ENCODE peak calls at places on chromosome 4, in eight cellular contexts. A, W, T, L, X, D, K and S are unnamed samples.

GRCh38 chr4:42391981-42392380 is 5.3 kb upstream of the SHISA3 start:
- DNase-seq in A (no peak), W (no peak), T (no peak), L (peak; percentile 25), X (no peak), D (no peak), K (no peak), S (peak; percentile 85)

GRCh38 chr4:106854970-106855369 is 181.1 kb downstream of the DKK2 start:
- DNase-seq in A (no peak), W (no peak), T (no peak), L (no peak), X (peak; percentile 0), D (no peak), K (no peak), S (no peak)

GRCh38 chr4:136395212-136395722 is 1137.0 kb downstream of the PCDH18 start:
- DNase-seq in A (no peak), W (peak; percentile 35), T (no peak), L (peak; percentile 11), X (no peak), D (no peak), K (peak; percentile 47), S (no peak)

GRCh38 chr4:75345436-75345835 is 168.8 kb downstream of the RCHY1 start:
- DNase-seq in A (no peak), W (no peak), T (no peak), L (no peak), X (peak; percentile 66), D (no peak), K (no peak), S (peak; percentile 55)

GRCh38 chr4:3436798-3437581 is 4.8 kb upstream of the HGFAC start:
- DNase-seq in A (peak; percentile 35), W (peak; percentile 97), T (peak; percentile 75), L (peak; percentile 54), X (peak; percentile 39), D (peak; percentile 62), K (no peak), S (peak; percentile 25)

GRCh38 chr4:141637565-141637964 is 1.2 kb downstream of the IL15 start:
- DNase-seq in A (no peak), W (no peak), T (peak; percentile 25), L (no peak), X (peak; percentile 36), D (no peak), K (no peak), S (no peak)

GRCh38 chr4:114494257-114494803 is 104.3 kb upstream of the UGT8 start:
- DNase-seq in A (no peak), W (no peak), T (no peak), L (no peak), X (no peak), D (no peak), K (no peak), S (no peak)

GRCh38 chr4:38782452-38783108 is at the start of gene TLR10:
- DNase-seq in A (no peak), W (no peak), T (peak; percentile 41), L (no peak), X (peak; percentile 59), D (peak; percentile 34), K (peak; percentile 53), S (peak; percentile 64)

GRCh38 chr4:74790652-74791051 is 3.7 kb downstream of the BTC start:
- DNase-seq in A (no peak), W (no peak), T (no peak), L (no peak), X (no peak), D (no peak), K (no peak), S (no peak)

GRCh38 chr4:56506110-56506705 is 617 bp downstream of the ARL9 start:
- DNase-seq in A (no peak), W (no peak), T (no peak), L (no peak), X (peak; percentile 13), D (no peak), K (peak; percentile 10), S (peak; percentile 15)

GRCh38 chr4:180150818-180151217 is 2092.4 kb upstream of the TENM3 start:
- DNase-seq in A (no peak), W (no peak), T (peak; percentile 27), L (no peak), X (peak; percentile 36), D (peak; percentile 8), K (peak; percentile 0), S (no peak)

GRCh38 chr4:112231779-112232713 is at the start of gene AP1AR:
- DNase-seq in A (peak; percentile 60), W (peak; percentile 78), T (peak; percentile 66), L (peak; percentile 85), X (peak; percentile 72), D (peak; percentile 44), K (peak; percentile 92), S (peak; percentile 92)

GRCh38 chr4:47031713-47032404 is 492 bp downstream of the GABRB1 start:
- DNase-seq in A (no peak), W (peak; percentile 22), T (no peak), L (no peak), X (no peak), D (no peak), K (peak; percentile 2), S (peak; percentile 7)

GRCh38 chr4:165542476-165542875 is 163.7 kb downstream of the CPE start:
- DNase-seq in A (no peak), W (no peak), T (no peak), L (no peak), X (no peak), D (no peak), K (no peak), S (no peak)

GRCh38 chr4:91302120-91302519 is 1001.6 kb upstream of the GRID2 start:
- DNase-seq in A (no peak), W (no peak), T (no peak), L (no peak), X (no peak), D (no peak), K (no peak), S (no peak)

GRCh38 chr4:6723851-6724250 is 7.9 kb downstream of the BLOC1S4 start:
- DNase-seq in A (no peak), W (no peak), T (no peak), L (no peak), X (no peak), D (no peak), K (no peak), S (no peak)

GRCh38 chr4:158729716-158730559 is 6.7 kb upstream of the PPID start:
- DNase-seq in A (peak; percentile 10), W (no peak), T (peak; percentile 74), L (peak; percentile 43), X (peak; percentile 78), D (peak; percentile 61), K (peak; percentile 75), S (peak; percentile 76)

GRCh38 chr4:7993671-7994070 is 54.0 kb upstream of the AFAP1 start:
- DNase-seq in A (no peak), W (no peak), T (no peak), L (no peak), X (no peak), D (no peak), K (no peak), S (no peak)

GRCh38 chr4:46219872-46220271 is 96.0 kb upstream of the GABRG1 start:
- DNase-seq in A (no peak), W (no peak), T (no peak), L (no peak), X (no peak), D (no peak), K (no peak), S (no peak)

GRCh38 chr4:17664755-17665154 is 50.3 kb downstream of the MED28 start:
- DNase-seq in A (no peak), W (no peak), T (no peak), L (no peak), X (no peak), D (no peak), K (no peak), S (no peak)

GRCh38 chr4:100582146-100582545 is 64.3 kb upstream of the EMCN start:
- DNase-seq in A (peak; percentile 58), W (no peak), T (peak; percentile 17), L (peak; percentile 13), X (no peak), D (no peak), K (no peak), S (no peak)

GRCh38 chr4:100581337-100581736 is 63.5 kb upstream of the EMCN start:
- DNase-seq in A (peak; percentile 78), W (peak; percentile 80), T (peak; percentile 87), L (peak; percentile 20), X (no peak), D (peak; percentile 53), K (no peak), S (no peak)

GRCh38 chr4:100574607-100575006 is 56.8 kb upstream of the EMCN start:
- DNase-seq in A (no peak), W (no peak), T (no peak), L (no peak), X (no peak), D (no peak), K (no peak), S (no peak)

DNA sequence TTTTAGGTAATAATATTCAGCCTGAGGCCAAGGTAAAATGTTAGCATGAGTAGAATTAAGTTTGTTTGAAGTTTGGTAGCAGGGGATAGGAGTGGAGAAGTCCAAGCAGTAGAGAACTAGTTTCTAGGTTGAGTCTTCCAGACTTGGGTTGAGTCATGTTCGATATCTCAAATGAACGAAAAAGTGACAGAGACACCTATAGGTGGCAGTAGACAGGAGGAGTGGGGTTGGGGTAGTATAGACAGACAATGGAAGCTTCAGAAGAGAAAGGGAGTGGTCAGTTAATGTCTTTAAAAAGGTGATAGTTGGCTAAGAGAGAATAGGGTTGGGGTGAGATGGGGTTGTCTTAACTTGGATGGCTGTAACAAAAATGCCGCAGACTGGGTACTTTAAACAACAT is 58.7 kb upstream of the EMCN start:
- DNase-seq in A (no peak), W (no peak), T (no peak), L (no peak), X (no peak), D (no peak), K (no peak), S (no peak)
- TF ChIP-seq CTCF in A (no peak), W (no peak), T (peak; percentile 28), L (no peak), X (no peak), D (peak; percentile 39), K (no peak), S (no peak)

DNA sequence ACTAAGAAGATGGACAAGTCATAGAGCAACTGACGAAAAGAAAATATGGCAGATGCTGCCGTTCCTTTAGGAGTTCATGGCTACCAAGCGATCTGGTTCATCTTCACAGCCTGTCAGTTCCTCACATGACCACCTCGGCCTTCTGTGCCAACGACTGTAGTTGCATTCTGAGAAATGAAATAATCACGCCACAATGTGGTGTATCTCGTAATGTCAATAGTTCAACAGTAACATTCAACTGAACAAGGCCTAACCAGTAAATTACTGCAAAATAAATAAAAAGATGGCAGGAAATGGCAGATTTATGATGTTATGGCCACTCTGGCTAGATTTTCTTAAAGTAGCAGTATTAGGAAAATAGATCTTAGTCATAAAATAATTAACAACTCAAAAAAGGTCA is 4.4 kb downstream of the GPRIN3 start:
- DNase-seq in A (no peak), W (no peak), T (no peak), L (no peak), X (no peak), D (no peak), K (no peak), S (no peak)
- H3K4me1 ChIP-seq in A (no peaks in the 10 kb centered on the region), W (no peaks in the 10 kb centered on the region), T (no peaks in the 10 kb centered on the region), L (no peaks in the 10 kb centered on the region), X (no peaks in the 10 kb centered on the region), D (no peaks in the 10 kb centered on the region), K (no peaks in the 10 kb centered on the region), S (peaks cover 46% of the 10 kb centered on the region)

GRCh38 chr4:176406297-176406696 is 86.5 kb downstream of the SPCS3 start:
- DNase-seq in A (no peak), W (no peak), T (no peak), L (no peak), X (no peak), D (no peak), K (no peak), S (no peak)
- H3K27ac ChIP-seq in A (no peak overlapping the region), W (no peak overlapping the region), T (peak overlapping the region; percentile 65), L (no peak overlapping the region), X (no peak overlapping the region), D (no peak overlapping the region), K (no peak overlapping the region), S (no peak overlapping the region)

GRCh38 chr4:13108096-13108495 is 376.0 kb downstream of the RAB28 start:
- DNase-seq in A (no peak), W (no peak), T (no peak), L (no peak), X (no peak), D (no peak), K (no peak), S (no peak)
- TF ChIP-seq CTCF in A (no peak), W (peak; percentile 6), T (peak; percentile 9), L (no peak), X (no peak), D (peak; percentile 29), K (no peak), S (no peak)